ENCODE peak calls at places on chromosome 13, in five cellular contexts. T is body of pancreas, P is ovary, N is dorsolateral prefrontal cortex, I is tibial nerve. L is an unnamed sample.

GRCh38 chr13:93788456-93788855 is 561.8 kb downstream of the GPC6 start:
- DNase-seq in P (no peak), I (no peak), N (no peak), T (no peak), L (no peak)

GRCh38 chr13:59533561-59534337 is 630.0 kb downstream of the DIAPH3 start:
- DNase-seq in T (no peak), P (no peak), N (no peak), I (no peak), L (no peak)

GRCh38 chr13:95752677-95753076 is 75.7 kb downstream of the DNAJC3 start:
- DNase-seq in I (no peak), T (no peak), N (no peak), P (no peak), L (no peak)

GRCh38 chr13:26112843-26113242 is 61.0 kb upstream of the SHISA2 start:
- DNase-seq in T (no peak), P (no peak), N (no peak), I (no peak), L (peak; percentile 19)

GRCh38 chr13:48594080-48594815 is 59.5 kb upstream of the CYSLTR2 start:
- DNase-seq in I (no peak), T (no peak), N (no peak), P (no peak), L (no peak)

GRCh38 chr13:43728411-43728810 is 58.4 kb downstream of the ENOX1 start:
- DNase-seq in N (no peak), I (no peak), T (no peak), P (no peak), L (no peak)

GRCh38 chr13:26017196-26017921 is 34.5 kb downstream of the SHISA2 start:
- DNase-seq in N (no peak), T (peak; percentile 20), P (no peak), I (no peak), L (peak; percentile 80)

GRCh38 chr13:37492741-37493514 is 105.6 kb downstream of the POSTN start:
- DNase-seq in N (no peak), I (no peak), P (no peak), T (no peak), L (peak; percentile 20)

GRCh38 chr13:111590796-111591195 is 270.4 kb downstream of the TEX29 start:
- DNase-seq in P (no peak), N (no peak), I (no peak), T (no peak), L (no peak)

GRCh38 chr13:113123226-113124150 is 889 bp downstream of the F10 start:
- DNase-seq in P (no peak), N (peak; percentile 18), I (no peak), T (no peak), L (no peak)

GRCh38 chr13:111912453-111912866 is 154.5 kb upstream of the SOX1 start:
- DNase-seq in I (no peak), T (no peak), P (no peak), N (no peak), L (no peak)

GRCh38 chr13:100789481-100789880 is 114.9 kb upstream of the TMTC4 start:
- DNase-seq in I (no peak), N (peak; percentile 76), P (no peak), T (no peak), L (no peak)

GRCh38 chr13:93690139-93690538 is 463.5 kb downstream of the GPC6 start:
- DNase-seq in T (no peak), N (no peak), P (no peak), I (peak; percentile 18), L (peak; percentile 23)

GRCh38 chr13:91684746-91685145 is 286.3 kb downstream of the GPC5 start:
- DNase-seq in N (no peak), T (no peak), P (no peak), I (no peak), L (no peak)

GRCh38 chr13:94556646-94557045 is 39.3 kb downstream of the TGDS start:
- DNase-seq in T (no peak), I (no peak), P (no peak), N (no peak), L (no peak)

GRCh38 chr13:44146162-44146561 is 227.5 kb upstream of the SERP2 start:
- DNase-seq in T (no peak), I (peak; percentile 3), N (no peak), P (no peak), L (no peak)

GRCh38 chr13:108895220-108895704 is 265.9 kb downstream of the MYO16 start:
- DNase-seq in P (no peak), T (no peak), I (peak; percentile 56), N (no peak), L (peak; percentile 52)

GRCh38 chr13:48334534-48335127 is 31.1 kb downstream of the RB1 start:
- DNase-seq in T (no peak), I (no peak), P (no peak), N (no peak), L (peak; percentile 43)

GRCh38 chr13:37806666-37807065 is 62.9 kb downstream of the TRPC4 start:
- DNase-seq in N (no peak), T (no peak), I (no peak), P (no peak), L (no peak)

GRCh38 chr13:28531195-28531955 is 36.4 kb upstream of the FLT1 start:
- DNase-seq in T (peak; percentile 19), P (no peak), I (no peak), N (no peak), L (peak; percentile 64)

GRCh38 chr13:86051134-86052103 is 252.2 kb upstream of the SLITRK6 start:
- DNase-seq in T (no peak), I (no peak), P (no peak), N (no peak), L (no peak)

GRCh38 chr13:46632171-46632570 is 79.2 kb downstream of the LRCH1 start:
- DNase-seq in P (no peak), I (no peak), N (no peak), T (no peak), L (peak; percentile 18)

GRCh38 chr13:34257980-34258379 is 440.0 kb downstream of the RFC3 start:
- DNase-seq in P (no peak), I (no peak), N (no peak), T (no peak), L (no peak)

GRCh38 chr13:44918323-44919102 is 70.8 kb downstream of the NUFIP1 start:
- DNase-seq in T (peak; percentile 93), N (peak; percentile 75), P (peak; percentile 87), I (peak; percentile 77), L (peak; percentile 94)

GRCh38 chr13:113275387-113275786 is 21.7 kb upstream of the LAMP1 start:
- DNase-seq in N (no peak), T (peak; percentile 52), P (peak; percentile 41), I (no peak), L (peak; percentile 20)

GRCh38 chr13:48626726-48627451 is 26.8 kb upstream of the CYSLTR2 start:
- DNase-seq in P (no peak), I (no peak), T (no peak), N (no peak), L (no peak)

GRCh38 chr13:90689111-90689510 is 658.4 kb upstream of the MIR17HG start:
- DNase-seq in P (no peak), T (no peak), N (no peak), I (no peak), L (no peak)

GRCh38 chr13:42116225-42116624 is 67.8 kb downstream of the DGKH start:
- DNase-seq in T (no peak), I (no peak), N (no peak), P (no peak), L (no peak)

DNA sequence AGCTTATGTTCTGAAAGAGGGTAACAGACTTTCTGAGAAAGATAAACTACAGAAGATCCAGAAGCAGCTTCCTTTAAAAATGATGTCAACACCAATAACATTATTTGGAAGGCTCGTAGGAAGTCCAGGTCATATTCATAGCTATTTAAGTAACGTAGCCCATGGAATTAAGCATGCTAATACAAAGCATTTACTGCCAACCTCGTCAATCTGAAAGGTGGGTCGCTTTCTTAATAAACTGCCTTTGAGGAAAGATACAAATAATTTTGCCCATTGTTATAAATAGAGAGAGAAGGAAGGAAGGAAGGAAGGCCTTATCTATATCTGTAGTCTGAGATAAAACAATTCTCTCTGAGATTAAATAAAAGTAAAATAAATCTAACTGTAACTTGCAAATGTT is 80.3 kb downstream of the STARD13 start:
- DNase-seq in T (no peak), I (no peak), P (no peak), N (no peak), L (no peak)
- H3K4me3 ChIP-seq in T (no peak overlapping the region), I (no peak overlapping the region), P (peak overlapping the region; percentile 27), N (peak overlapping the region; percentile 23), L (no peak overlapping the region)

GRCh38 chr13:101841687-101842086 is 389.2 kb downstream of the ITGBL1 start:
- DNase-seq in I (no peak), N (no peak), T (no peak), P (no peak), L (no peak)

GRCh38 chr13:101846701-101847100 is 394.2 kb downstream of the ITGBL1 start:
- DNase-seq in N (no peak), T (no peak), I (no peak), P (no peak), L (no peak)

GRCh38 chr13:101845501-101846012 is 393.1 kb downstream of the ITGBL1 start:
- DNase-seq in P (no peak), I (no peak), T (no peak), N (no peak), L (peak; percentile 2)
- H3K27ac ChIP-seq in P (no peak overlapping the region), I (no peak overlapping the region), T (no peak overlapping the region), N (no peak overlapping the region), L (no peak overlapping the region)

GRCh38 chr13:22735381-22735995 is 445.3 kb upstream of the SGCG start:
- DNase-seq in T (no peak), I (no peak), P (no peak), N (no peak), L (no peak)
- H3K4me3 ChIP-seq in T (no peak overlapping the region), I (no peak overlapping the region), P (no peak overlapping the region), N (no peak overlapping the region), L (no peak overlapping the region)

GRCh38 chr13:31048521-31048920 is 113.2 kb downstream of the HSPH1 start:
- DNase-seq in I (no peak), P (no peak), N (no peak), T (no peak), L (no peak)

GRCh38 chr13:31045621-31046081 is 113.2 kb downstream of the TEX26 start:
- DNase-seq in P (peak; percentile 56), I (no peak), N (no peak), T (peak; percentile 21), L (peak; percentile 78)

GRCh38 chr13:31044658-31045620 is 112.5 kb downstream of the TEX26 start:
- DNase-seq in I (no peak), P (no peak), N (no peak), T (no peak), L (peak; percentile 50)

GRCh38 chr13:31049083-31049482 is 112.6 kb downstream of the HSPH1 start:
- DNase-seq in I (no peak), T (no peak), N (no peak), P (no peak), L (no peak)

GRCh38 chr13:31046711-31047279 is 114.3 kb downstream of the TEX26 start:
- DNase-seq in I (no peak), T (no peak), N (no peak), P (peak; percentile 46), L (peak; percentile 89)
- H3K27ac ChIP-seq in I (no peak overlapping the region), T (no peak overlapping the region), N (peak overlapping the region; percentile 67), P (no peak overlapping the region), L (peak overlapping the region; percentile 58)

DNA sequence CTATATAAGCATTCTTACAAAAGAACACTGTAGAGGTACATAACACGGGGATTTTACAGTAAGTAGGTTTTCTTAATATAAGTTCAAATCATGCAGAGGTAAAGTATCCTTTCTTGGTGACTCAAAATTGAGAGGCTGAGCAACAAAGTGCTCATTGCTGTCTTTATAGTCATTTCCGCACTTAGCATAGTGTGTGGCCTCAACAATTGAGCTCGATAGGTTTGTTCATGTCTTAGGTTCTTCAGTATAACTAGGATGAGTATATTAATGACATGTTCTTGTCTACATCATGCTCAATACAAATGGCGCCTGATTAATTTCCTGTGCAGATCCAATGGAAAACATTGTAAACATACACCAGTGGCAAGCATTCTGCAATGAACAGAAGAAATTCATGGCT is 1.4 kb downstream of the WDFY2 start:
- DNase-seq in I (no peak), T (no peak), P (no peak), N (no peak), L (peak; percentile 24)
- H3K4me3 ChIP-seq in I (peak overlapping the region; percentile 89), T (no peak overlapping the region), P (peak overlapping the region; percentile 93), N (peak overlapping the region; percentile 99), L (peak overlapping the region; percentile 86)

L was measured in SJCRH30.